ENCODE peak calls at places on chromosomes 2 and 18, in five cellular contexts. F, U, N, L and Q are unnamed samples.

GRCh38 chr2:214127178-214127970 is 283.5 kb upstream of the VWC2L start:
- DNase-seq in F (no peak), U (peak; percentile 40), N (no peak), L (no peak), Q (peak; percentile 12)

GRCh38 chr2:36197192-36197591 is 158.4 kb upstream of the CRIM1 start:
- DNase-seq in F (no peak), U (no peak), N (no peak), L (no peak), Q (no peak)

GRCh38 chr2:162103443-162104009 is 29.5 kb upstream of the DPP4 start:
- DNase-seq in F (no peak), U (no peak), N (no peak), L (no peak), Q (no peak)

GRCh38 chr2:119696005-119696404 is 17.0 kb downstream of the TMEM177 start:
- DNase-seq in F (no peak), U (no peak), N (no peak), L (no peak), Q (no peak)

GRCh38 chr18:3248670-3249359 is 1.2 kb downstream of the MYL12A start:
- DNase-seq in F (no peak), U (peak; percentile 44), N (no peak), L (no peak), Q (no peak)

GRCh38 chr18:41113885-41114482 is 841.0 kb upstream of the PIK3C3 start:
- DNase-seq in F (no peak), U (no peak), N (no peak), L (no peak), Q (no peak)

GRCh38 chr18:1047406-1047805 is 142.7 kb downstream of the ADCYAP1 start:
- DNase-seq in F (no peak), U (no peak), N (no peak), L (no peak), Q (no peak)

GRCh38 chr18:6747646-6748045 is 18.1 kb downstream of the ARHGAP28 start:
- DNase-seq in F (no peak), U (no peak), N (no peak), L (peak; percentile 75), Q (no peak)

GRCh38 chr18:42459873-42460272 is 504.8 kb downstream of the PIK3C3 start:
- DNase-seq in F (no peak), U (no peak), N (no peak), L (no peak), Q (no peak)

GRCh38 chr2:209661286-209661685 is 110.3 kb upstream of the UNC80 start:
- DNase-seq in F (peak; percentile 65), U (no peak), N (peak; percentile 55), L (no peak), Q (peak; percentile 33)

GRCh38 chr18:39007523-39007922 is 1441.9 kb upstream of the CELF4 start:
- DNase-seq in F (no peak), U (no peak), N (no peak), L (no peak), Q (no peak)

GRCh38 chr18:2197945-2198344 is 373.4 kb downstream of the METTL4 start:
- DNase-seq in F (no peak), U (no peak), N (no peak), L (no peak), Q (no peak)

GRCh38 chr2:229243880-229244560 is 27.1 kb downstream of the PID1 start:
- DNase-seq in F (no peak), U (no peak), N (no peak), L (no peak), Q (no peak)

GRCh38 chr2:133591164-133591563 is 22.9 kb upstream of the NCKAP5 start:
- DNase-seq in F (peak; percentile 6), U (no peak), N (no peak), L (no peak), Q (peak; percentile 22)

GRCh38 chr2:19674051-19675002 is 227.5 kb downstream of the TTC32 start:
- DNase-seq in F (no peak), U (no peak), N (no peak), L (no peak), Q (no peak)

GRCh38 chr18:72161686-72162085 is 382.5 kb downstream of the CBLN2 start:
- DNase-seq in F (no peak), U (no peak), N (no peak), L (no peak), Q (no peak)

GRCh38 chr2:32623311-32623706 is 4.5 kb upstream of the TTC27 start:
- DNase-seq in F (no peak), U (no peak), N (no peak), L (no peak), Q (no peak)

GRCh38 chr18:2997429-2997828 is 15.5 kb downstream of the LPIN2 start:
- DNase-seq in F (no peak), U (no peak), N (no peak), L (no peak), Q (no peak)

GRCh38 chr18:74064510-74064909 is 83.1 kb downstream of the FBXO15 start:
- DNase-seq in F (no peak), U (no peak), N (no peak), L (no peak), Q (no peak)

GRCh38 chr18:14970027-14970426 is 222.1 kb downstream of the ANKRD30B start:
- DNase-seq in F (no peak), U (peak; percentile 15), N (no peak), L (no peak), Q (no peak)

GRCh38 chr2:225598426-225598825 is 198.9 kb downstream of the NYAP2 start:
- DNase-seq in F (no peak), U (no peak), N (no peak), L (no peak), Q (no peak)

GRCh38 chr2:210288376-210288775 is 26.6 kb downstream of the MYL1 start:
- DNase-seq in F (no peak), U (no peak), N (no peak), L (no peak), Q (no peak)

GRCh38 chr18:55876254-55876653 is 288.3 kb upstream of the TCF4 start:
- DNase-seq in F (no peak), U (no peak), N (no peak), L (no peak), Q (no peak)

GRCh38 chr2:20015482-20016083 is 3.1 kb upstream of the MATN3 start:
- DNase-seq in F (peak; percentile 80), U (no peak), N (peak; percentile 30), L (no peak), Q (peak; percentile 57)

GRCh38 chr2:45040786-45041185 is 31.5 kb upstream of the SIX2 start:
- DNase-seq in F (no peak), U (no peak), N (no peak), L (no peak), Q (no peak)

GRCh38 chr18:47970664-47971523 is 40.4 kb upstream of the SMAD2 start:
- DNase-seq in F (no peak), U (no peak), N (no peak), L (no peak), Q (no peak)

GRCh38 chr2:50575232-50575631 is 456.7 kb downstream of the NRXN1 start:
- DNase-seq in F (no peak), U (no peak), N (no peak), L (no peak), Q (peak; percentile 20)

GRCh38 chr2:195863564-195863963 is 205.1 kb downstream of the DNAH7 start:
- DNase-seq in F (no peak), U (no peak), N (no peak), L (no peak), Q (no peak)

GRCh38 chr2:74887445-74887951 is 53.6 kb downstream of the HK2 start:
- DNase-seq in F (no peak), U (no peak), N (no peak), L (peak; percentile 84), Q (peak; percentile 4)

GRCh38 chr2:72128843-72129227 is 18.8 kb downstream of the CYP26B1 start:
- DNase-seq in F (no peak), U (no peak), N (no peak), L (no peak), Q (peak; percentile 60)

GRCh38 chr18:10299686-10300085 is 154.7 kb upstream of the APCDD1 start:
- DNase-seq in F (no peak), U (no peak), N (no peak), L (no peak), Q (no peak)

GRCh38 chr2:234483568-234484251 is 13.2 kb downstream of the ARL4C start:
- DNase-seq in F (no peak), U (no peak), N (no peak), L (no peak), Q (no peak)

GRCh38 chr18:35267809-35268208 is 22.2 kb downstream of the ZSCAN30 start:
- DNase-seq in F (peak; percentile 37), U (no peak), N (no peak), L (no peak), Q (no peak)
- H3K4me3 ChIP-seq in F (no peak overlapping the region), U (peak overlapping the region; percentile 49), N (no peak overlapping the region), L (no peak overlapping the region), Q (no peak overlapping the region)

DNA sequence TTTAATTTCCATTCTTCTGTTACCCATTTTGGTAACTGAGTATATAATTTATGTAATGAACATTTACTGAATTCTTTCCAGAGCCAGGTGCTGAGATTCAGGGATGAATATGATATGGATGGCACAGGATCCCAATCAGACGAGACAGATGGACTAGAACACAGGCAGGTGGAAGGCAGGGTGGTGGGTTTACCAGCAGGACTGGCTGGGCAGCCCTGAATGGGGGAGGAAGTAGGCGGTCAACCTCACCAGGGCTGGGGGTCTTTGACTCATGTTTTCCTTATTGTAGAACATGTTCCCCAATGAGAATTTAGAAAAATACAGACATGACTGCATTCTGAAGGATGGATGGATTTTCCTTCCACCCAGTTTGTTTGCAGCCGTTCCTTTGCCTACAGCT is 80.3 kb downstream of the CIB4 start:
- DNase-seq in F (no peak), U (no peak), N (no peak), L (no peak), Q (no peak)
- H3K27me3 ChIP-seq in F (peaks cover 86% of the 10 kb centered on the region), U (peaks cover 6% of the 10 kb centered on the region), N (peaks cover 2% of the 10 kb centered on the region), L (peaks cover 62% of the 10 kb centered on the region), Q (peaks cover 1% of the 10 kb centered on the region)

DNA sequence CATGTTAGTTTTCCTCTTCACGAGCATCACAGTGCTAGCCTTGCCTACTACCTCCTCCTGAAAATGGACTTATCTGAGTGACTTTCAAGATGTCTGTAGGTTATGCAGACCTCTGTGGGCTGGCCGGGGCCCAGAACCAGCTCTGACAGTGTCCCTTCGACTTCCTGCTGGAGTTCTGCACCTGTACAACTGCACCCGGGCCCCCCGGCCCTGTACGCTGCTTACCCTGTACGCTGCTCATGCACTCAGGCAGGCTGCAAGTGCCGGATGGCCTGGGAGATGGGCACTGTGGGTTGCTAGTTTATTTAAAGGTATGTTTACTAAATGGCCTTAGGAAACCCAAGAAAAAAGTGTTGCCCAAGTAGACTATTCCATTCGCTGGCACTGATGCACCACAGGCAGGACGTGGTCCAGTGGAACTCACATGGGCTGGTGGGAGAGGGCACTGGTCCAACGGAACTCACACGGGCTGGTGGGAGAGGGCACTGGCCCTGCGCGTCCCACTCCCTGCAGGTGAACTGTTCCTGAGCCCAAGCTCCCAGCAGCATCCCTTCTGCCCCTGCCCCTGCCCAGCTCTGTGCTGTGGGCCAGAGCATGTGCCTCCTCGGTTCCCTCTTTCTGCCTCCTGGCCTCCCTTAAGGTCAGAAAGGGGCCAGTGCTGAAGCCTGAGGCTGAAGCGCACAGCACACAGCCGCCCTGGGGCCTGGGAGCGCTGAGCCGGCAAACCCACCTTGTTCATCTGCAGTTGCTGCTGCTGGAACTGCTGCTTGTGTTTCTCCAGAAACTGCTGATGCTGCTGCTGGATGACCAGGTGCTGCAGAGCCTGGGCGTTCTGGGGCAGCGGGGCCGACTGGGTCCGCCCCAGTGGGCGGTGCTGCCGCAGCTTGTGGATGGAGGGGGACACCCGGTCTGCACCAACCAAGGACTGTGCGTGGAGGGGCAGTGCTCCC is 274.8 kb downstream of the HDAC4 start:
- DNase-seq in F (no peak), U (no peak), N (no peak), L (no peak), Q (no peak)
- H3K36me3 ChIP-seq in F (peaks cover 27% of the 10 kb centered on the region), U (peaks cover 52% of the 10 kb centered on the region), N (peaks cover 61% of the 10 kb centered on the region), L (peaks cover 28% of the 10 kb centered on the region), Q (peaks cover 5% of the 10 kb centered on the region)

GRCh38 chr2:223363085-223363484 is 239.1 kb downstream of the SCG2 start:
- DNase-seq in F (no peak), U (no peak), N (no peak), L (no peak), Q (no peak)
- H3K4me3 ChIP-seq in F (no peak overlapping the region), U (no peak overlapping the region), N (no peak overlapping the region), L (no peak overlapping the region), Q (no peak overlapping the region)